ENCODE peak calls at places on chromosomes 6 and 20, in five cellular contexts. O is myocyte, W is left lung, J is aorta, T is Caki2. H is an unnamed sample.

GRCh38 chr20:60694763-60695162 is 557.3 kb upstream of the CDH4 start:
- DNase-seq in O (no peak), W (no peak), J (no peak), T (no peak), H (no peak)

GRCh38 chr6:8085053-8085511 is 17.3 kb downstream of the EEF1E1 start:
- DNase-seq in O (peak), W (peak), J (no peak), T (peak), H (peak)

GRCh38 chr20:59144179-59144830 is 19.3 kb upstream of the ZNF831 start:
- DNase-seq in O (no peak), W (no peak), J (no peak), T (no peak), H (no peak)

GRCh38 chr20:3702992-3703391 is 9.4 kb downstream of the SIGLEC1 start:
- DNase-seq in O (no peak), W (no peak), J (no peak), T (no peak), H (no peak)

GRCh38 chr6:118215269-118215668 is 308.2 kb downstream of the SLC35F1 start:
- DNase-seq in O (no peak), W (no peak), J (no peak), T (no peak), H (no peak)

GRCh38 chr20:4451487-4451886 is 270.2 kb upstream of the PRND start:
- DNase-seq in O (no peak), W (no peak), J (no peak), T (no peak), H (no peak)

GRCh38 chr6:17703256-17703694 is 3.5 kb downstream of the NUP153 start:
- DNase-seq in O (peak), W (no peak), J (no peak), T (peak), H (peak)

GRCh38 chr6:129314575-129314974 is 395.4 kb downstream of the ARHGAP18 start:
- DNase-seq in O (peak), W (no peak), J (no peak), T (peak), H (no peak)

GRCh38 chr6:108988291-108988690 is 106.4 kb downstream of the SESN1 start:
- DNase-seq in O (no peak), W (no peak), J (no peak), T (no peak), H (no peak)

GRCh38 chr20:63657937-63658748 is at the start of gene RTEL1:
- DNase-seq in O (peak), W (peak), J (peak), T (peak), H (peak)

GRCh38 chr6:8525370-8525769 is 90.0 kb upstream of the SLC35B3 start:
- DNase-seq in O (no peak), W (no peak), J (no peak), T (no peak), H (no peak)

GRCh38 chr20:13865825-13866351 is 81.1 kb downstream of the NDUFAF5 start:
- DNase-seq in O (no peak), W (no peak), J (no peak), T (no peak), H (peak)

GRCh38 chr20:50302463-50303041 is 111.9 kb downstream of the CEBPB start:
- DNase-seq in O (no peak), W (peak), J (peak), T (no peak), H (no peak)

GRCh38 chr20:39893013-39893685 is 795.9 kb downstream of the MAFB start:
- DNase-seq in O (peak), W (no peak), J (no peak), T (no peak), H (peak)

GRCh38 chr6:81741689-81742088 is 10.8 kb downstream of the TENT5A start:
- DNase-seq in O (no peak), W (no peak), J (no peak), T (no peak), H (no peak)

GRCh38 chr6:7673063-7673536 is 52.8 kb upstream of the BMP6 start:
- DNase-seq in O (peak), W (peak), J (no peak), T (no peak), H (no peak)

GRCh38 chr6:27582928-27583725 is 110.2 kb upstream of the ZNF184 start:
- DNase-seq in O (peak), W (no peak), J (no peak), T (peak), H (peak)

GRCh38 chr6:166258854-166259276 is 49.3 kb downstream of the PRR18 start:
- DNase-seq in O (no peak), W (peak), J (no peak), T (no peak), H (no peak)

GRCh38 chr20:16864069-16864468 is 115.9 kb downstream of the OTOR start:
- DNase-seq in O (peak), W (no peak), J (no peak), T (peak), H (peak)

GRCh38 chr20:57330998-57331397 is 1.4 kb downstream of the SPO11 start:
- DNase-seq in O (peak), W (no peak), J (no peak), T (no peak), H (peak)

GRCh38 chr6:73471686-73472290 is 10.3 kb downstream of the MTO1 start:
- DNase-seq in O (no peak), W (no peak), J (no peak), T (no peak), H (no peak)

GRCh38 chr6:2890981-2891767 is 11.9 kb downstream of the SERPINB9 start:
- DNase-seq in O (no peak), W (no peak), J (no peak), T (no peak), H (no peak)

GRCh38 chr20:43349841-43350240 is 107.9 kb upstream of the SRSF6 start:
- DNase-seq in O (no peak), W (no peak), J (no peak), T (no peak), H (no peak)

GRCh38 chr6:116971959-116972358 is 94.9 kb downstream of the RFX6 start:
- DNase-seq in O (peak), W (no peak), J (no peak), T (no peak), H (peak)

GRCh38 chr20:8223096-8223870 is 91.2 kb downstream of the PLCB1 start:
- DNase-seq in O (no peak), W (no peak), J (no peak), T (no peak), H (no peak)

GRCh38 chr6:90788781-90789180 is 201.9 kb upstream of the MAP3K7 start:
- DNase-seq in O (no peak), W (no peak), J (no peak), T (no peak), H (no peak)

GRCh38 chr6:37279366-37280134 is 21.6 kb upstream of the TMEM217 start:
- DNase-seq in O (peak), W (no peak), J (no peak), T (no peak), H (peak)

GRCh38 chr20:34190679-34191090 is 50.5 kb upstream of the ASIP start:
- DNase-seq in O (peak), W (peak), J (peak), T (peak), H (peak)

GRCh38 chr6:163670283-163670682 is 255.8 kb downstream of the QKI start:
- DNase-seq in O (no peak), W (no peak), J (no peak), T (no peak), H (no peak)

GRCh38 chr6:115838763-115839401 is 221.8 kb downstream of the FRK start:
- DNase-seq in O (peak), W (no peak), J (no peak), T (peak), H (peak)

GRCh38 chr20:51456511-51457280 is 85.8 kb downstream of the NFATC2 start:
- DNase-seq in O (peak), W (peak), J (peak), T (peak), H (peak)

GRCh38 chr6:155623450-155624178 is 168.0 kb upstream of the NOX3 start:
- DNase-seq in O (no peak), W (no peak), J (no peak), T (no peak), H (no peak)